ENCODE peak calls at places on chromosomes 2 and 18, in seven cellular contexts. U is trophoblast cell, S is IMR-90, P is neuronal stem cell, M is mesenchymal stem cell, Y is H1, Q is H9. X is an unnamed sample.

GRCh38 chr2:24210723-24211122 is 35.9 kb downstream of the FAM228A start:
- DNase-seq in P (no peak), Q (no peak), S (no peak), M (no peak), U (no peak), Y (no peak), X (no peak)

GRCh38 chr2:10533811-10534321 is 85.7 kb upstream of the ODC1 start:
- DNase-seq in U (no peak), Q (no peak), Y (no peak), S (peak), P (no peak), M (peak), X (no peak)

GRCh38 chr2:150485871-150486538 is 1.5 kb downstream of the RND3 start:
- DNase-seq in U (peak), M (peak), Y (peak), Q (peak), S (peak), P (peak), X (peak)

GRCh38 chr2:121596221-121597080 is 52.8 kb downstream of the CLASP1 start:
- DNase-seq in Y (no peak), U (peak), Q (no peak), S (peak), P (no peak), M (peak), X (peak)

GRCh38 chr18:42586603-42587002 is 528.9 kb downstream of the RIT2 start:
- DNase-seq in M (no peak), U (no peak), S (no peak), P (no peak), Q (no peak), Y (no peak), X (no peak)

GRCh38 chr18:79479114-79479760 is 83.5 kb downstream of the NFATC1 start:
- DNase-seq in S (no peak), P (no peak), M (no peak), Y (no peak), Q (no peak), U (peak), X (no peak)

GRCh38 chr18:49878567-49878966 is 65.2 kb upstream of the ACAA2 start:
- DNase-seq in S (peak), M (peak), Y (no peak), P (no peak), Q (no peak), U (no peak), X (no peak)

GRCh38 chr2:161237397-161238263 is 70.6 kb upstream of the PSMD14 start:
- DNase-seq in U (peak), Q (peak), Y (peak), M (peak), S (peak), P (peak), X (peak)

GRCh38 chr18:79553154-79553553 is 126.4 kb upstream of the CTDP1 start:
- DNase-seq in Y (no peak), U (no peak), M (no peak), S (no peak), P (no peak), Q (no peak), X (no peak)

GRCh38 chr2:127662937-127663565 is 12.3 kb downstream of the LIMS2 start:
- DNase-seq in P (no peak), S (no peak), Q (peak), M (no peak), U (no peak), Y (no peak), X (no peak)

GRCh38 chr2:110828330-110828729 is 96.0 kb downstream of the ACOXL start:
- DNase-seq in Y (no peak), S (no peak), M (peak), P (no peak), Q (no peak), U (no peak), X (no peak)

GRCh38 chr2:118492335-118492734 is 355.1 kb downstream of the EN1 start:
- DNase-seq in S (peak), Y (no peak), U (peak), P (no peak), Q (no peak), M (no peak), X (peak)

GRCh38 chr2:85537600-85538506 is 1.1 kb upstream of the MAT2A start:
- DNase-seq in P (peak), U (peak), S (no peak), M (peak), Y (peak), Q (peak), X (peak)

GRCh38 chr2:85400541-85400940 is 9.6 kb downstream of the CAPG start:
- DNase-seq in M (no peak), Q (no peak), P (no peak), U (no peak), S (no peak), Y (no peak), X (no peak)

GRCh38 chr2:107648781-107649413 is 177.8 kb upstream of the RGPD4 start:
- DNase-seq in P (no peak), Y (no peak), U (no peak), M (no peak), Q (peak), S (no peak), X (peak)

GRCh38 chr2:34892766-34893165 is 1293.7 kb upstream of the FAM98A start:
- DNase-seq in Y (no peak), P (no peak), Q (no peak), S (no peak), U (no peak), M (no peak), X (no peak)

DNA sequence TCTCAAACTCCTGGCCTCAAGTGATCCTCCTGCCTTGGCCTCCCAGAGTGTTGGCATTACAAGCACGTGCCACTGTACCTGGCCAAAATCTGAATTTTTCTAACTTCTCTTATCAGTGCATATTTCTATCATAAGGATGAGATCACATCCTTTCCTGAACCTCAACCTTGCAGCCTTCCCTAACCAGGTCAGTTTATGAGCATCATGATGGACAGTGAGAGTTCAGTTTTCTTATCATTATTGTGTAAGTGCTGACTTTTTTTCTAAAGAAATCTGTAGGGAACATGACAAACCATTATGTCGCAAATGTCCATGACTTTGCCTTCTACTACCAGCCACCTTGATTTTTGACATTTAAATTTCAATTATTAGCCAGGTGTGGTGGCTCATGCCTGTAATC is 31.5 kb downstream of the MRPL33 start:
- DNase-seq in M (no peak), Y (no peak), U (peak), P (no peak), S (no peak), Q (no peak), X (no peak)
- H4K8ac ChIP-seq in M (no peak), Y (no peak), U (no peak), P (no peak), S (peak), Q (no peak), X (no peak)

GRCh38 chr2:16665746-16666452 is at the start of gene CYRIA:
- DNase-seq in U (peak), Y (peak), M (peak), Q (peak), P (peak), S (no peak), X (peak)

GRCh38 chr2:16663121-16663905 is 2.3 kb downstream of the CYRIA start:
- DNase-seq in M (peak), Y (no peak), U (no peak), Q (no peak), P (no peak), S (no peak), X (peak)

GRCh38 chr2:16662440-16662839 is 3.2 kb downstream of the CYRIA start:
- DNase-seq in S (peak), Y (no peak), Q (no peak), M (peak), P (no peak), U (no peak), X (no peak)

GRCh38 chr2:16664809-16665745 is 557 bp downstream of the CYRIA start:
- DNase-seq in S (no peak), Q (no peak), Y (no peak), P (no peak), M (no peak), U (peak), X (no peak)

GRCh38 chr2:16664052-16664731 is 1.4 kb downstream of the CYRIA start:
- DNase-seq in S (peak), U (peak), P (no peak), Y (no peak), Q (peak), M (peak), X (peak)
- H4K8ac ChIP-seq in S (no peak), U (no peak), P (no peak), Y (no peak), Q (no peak), M (peak), X (no peak)

GRCh38 chr2:134785659-134786058 is 52.8 kb upstream of the ACMSD start:
- DNase-seq in M (no peak), Y (no peak), Q (no peak), S (no peak), P (no peak), U (no peak), X (no peak)
- H4K8ac ChIP-seq in M (no peak), Y (no peak), Q (no peak), S (no peak), P (no peak), U (no peak), X (no peak)

GRCh38 chr2:27492557-27492956 is 2.4 kb downstream of the FNDC4 start:
- DNase-seq in P (no peak), Q (no peak), S (no peak), Y (no peak), M (no peak), U (no peak), X (no peak)
- H4K8ac ChIP-seq in P (no peak), Q (no peak), S (no peak), Y (no peak), M (no peak), U (no peak), X (no peak)

GRCh38 chr18:31445908-31446307 is 1.6 kb upstream of the DSG3 start:
- DNase-seq in S (no peak), M (no peak), Q (no peak), P (no peak), U (no peak), Y (no peak), X (no peak)

GRCh38 chr18:31444142-31444541 is 3.4 kb upstream of the DSG3 start:
- DNase-seq in P (no peak), Q (no peak), U (no peak), M (no peak), S (no peak), Y (no peak), X (no peak)

GRCh38 chr18:31450409-31450808 is 2.9 kb downstream of the DSG3 start:
- DNase-seq in Y (no peak), U (no peak), P (no peak), S (no peak), M (no peak), Q (no peak), X (no peak)

GRCh38 chr18:31447530-31448191 is at the start of gene DSG3:
- DNase-seq in Q (no peak), P (no peak), U (no peak), S (no peak), Y (no peak), M (no peak), X (peak)

DNA sequence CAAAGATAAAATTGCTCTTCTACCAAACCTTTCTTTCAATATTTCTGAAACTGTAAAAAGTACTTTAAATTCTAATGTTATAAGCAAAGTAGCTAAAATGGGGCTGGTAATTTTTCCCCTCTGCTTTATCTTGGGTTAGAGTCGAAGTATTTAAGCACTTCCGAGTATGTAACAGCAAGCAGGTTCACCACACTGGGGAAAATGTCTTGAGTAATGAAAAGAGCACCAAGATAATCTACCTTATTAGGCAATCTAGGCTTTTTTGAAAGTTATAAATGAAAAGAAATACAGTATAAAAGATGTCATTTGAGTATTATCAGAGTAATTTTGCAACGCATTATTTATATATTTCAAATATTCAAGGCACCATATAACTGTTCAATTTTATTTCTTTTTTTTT is 687 bp upstream of the DSG3 start:
- DNase-seq in U (peak), Q (no peak), M (no peak), S (no peak), P (no peak), Y (no peak), X (no peak)
- H4K8ac ChIP-seq in U (no peak), Q (no peak), M (no peak), S (no peak), P (no peak), Y (no peak), X (no peak)

DNA sequence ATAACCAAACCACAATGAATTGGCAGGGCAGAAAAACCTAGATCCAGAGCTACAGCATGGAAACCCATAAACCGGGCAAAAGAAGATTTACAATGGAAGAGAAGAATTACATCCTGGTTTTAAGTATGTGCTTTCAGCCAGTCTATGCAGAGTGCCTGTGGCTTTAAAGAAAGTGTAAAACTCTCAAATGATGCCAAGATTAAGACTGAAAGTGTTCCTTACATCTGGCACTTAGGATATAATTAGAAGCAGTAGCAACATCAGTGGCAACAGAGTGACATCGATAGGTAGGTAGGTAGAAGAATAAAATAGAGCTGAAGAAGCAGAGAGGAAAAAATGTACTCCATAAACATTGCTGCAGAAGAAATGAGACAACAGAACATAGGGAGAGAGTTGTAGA is 191.6 kb upstream of the ZC3H15 start:
- DNase-seq in U (no peak), P (no peak), S (no peak), M (no peak), Y (no peak), Q (no peak), X (no peak)
- H4K8ac ChIP-seq in U (no peak), P (no peak), S (no peak), M (no peak), Y (no peak), Q (no peak), X (no peak)